ENCODE peak calls at places on chromosomes 16 and 17, in ten cellular contexts. Q is keratinocyte; A is IMR-90; E is mesendoderm; V is stimulated activated effector memory CD8-positive, alpha-beta T cell treated with anti-CD3 and anti-CD28 coated beads, Interleukin-12 subunit alpha, Interleukin-12 subunit beta, amount 100 ng/mL, for 72 hours; T is CD4-positive, alpha-beta memory T cell; F is stimulated activated CD4-positive, alpha-beta T cell treated with anti-CD3 and anti-CD28 coated beads, TNF-alpha, amount 100 ng/mL, for 24 hours; X is tibial artery; O is progenitor cell of endocrine pancreas; C is stimulated activated CD8-positive, alpha-beta memory T cell treated with anti-CD3 and anti-CD28 coated beads, Interleukin-15, amount 100 ng/mL, for 4 hours. I is an unnamed sample.

GRCh38 chr16:72856797-72857196 is 191.1 kb downstream of the ZFHX3 start:
- DNase-seq in Q (no peak), T (no peak), C (no peak), E (peak; percentile 54), A (no peak), X (peak; percentile 61), V (no peak), O (no peak), F (no peak), I (peak; percentile 86)

GRCh38 chr17:60947100-60947499 is 269.4 kb downstream of the BCAS3 start:
- DNase-seq in C (no peak), X (no peak), V (no peak), E (no peak), O (no peak), Q (no peak), F (no peak), T (no peak), A (peak; percentile 86), I (no peak)

GRCh38 chr16:15822957-15823356 is 33.9 kb downstream of the MYH11 start:
- DNase-seq in A (no peak), E (no peak), C (no peak), X (peak; percentile 95), F (no peak), Q (no peak), T (no peak), V (no peak), O (no peak), I (no peak)

GRCh38 chr17:36697907-36698526 is 96.6 kb downstream of the MRM1 start:
- DNase-seq in A (peak; percentile 8), Q (no peak), V (no peak), F (no peak), X (no peak), E (peak; percentile 56), O (peak; percentile 22), C (no peak), T (no peak), I (peak; percentile 62)

GRCh38 chr17:72244494-72244893 is 123.7 kb downstream of the SOX9 start:
- DNase-seq in A (peak; percentile 34), F (no peak), C (no peak), Q (no peak), V (no peak), E (no peak), O (no peak), T (no peak), X (no peak), I (no peak)

GRCh38 chr16:65572156-65572555 is 450.3 kb upstream of the CDH11 start:
- DNase-seq in A (peak; percentile 88), C (no peak), F (no peak), X (no peak), E (no peak), T (no peak), O (no peak), Q (peak; percentile 23), V (no peak), I (no peak)

GRCh38 chr16:69037373-69038160 is 67.9 kb upstream of the HAS3 start:
- DNase-seq in E (no peak), X (peak; percentile 15), O (no peak), A (no peak), Q (no peak), V (no peak), T (no peak), F (no peak), C (no peak), I (no peak)

GRCh38 chr16:50548659-50549560 is 714 bp downstream of the NKD1 start:
- DNase-seq in C (no peak), E (no peak), V (no peak), A (no peak), F (no peak), Q (no peak), T (no peak), O (no peak), X (no peak), I (peak; percentile 82)

GRCh38 chr17:48624544-48625501 is 1.3 kb downstream of the HOXB9 start:
- DNase-seq in Q (no peak), X (no peak), T (no peak), A (no peak), O (no peak), V (peak; percentile 62), F (no peak), C (no peak), E (peak; percentile 75), I (peak; percentile 91)

GRCh38 chr16:67883872-67884261 is 818 bp upstream of the NRN1L start:
- DNase-seq in F (peak; percentile 49), Q (no peak), T (peak; percentile 73), A (peak; percentile 26), V (peak; percentile 83), C (peak; percentile 50), X (peak; percentile 76), O (peak; percentile 70), E (peak; percentile 73), I (peak; percentile 97)

GRCh38 chr17:39011907-39012468 is 44.8 kb upstream of the FBXO47 start:
- DNase-seq in T (no peak), C (no peak), E (peak; percentile 83), A (no peak), Q (no peak), O (no peak), X (no peak), V (no peak), F (no peak), I (peak; percentile 54)

GRCh38 chr17:69358688-69359596 is 32.0 kb upstream of the ABCA5 start:
- DNase-seq in E (peak; percentile 92), O (no peak), F (no peak), A (no peak), V (no peak), T (peak; percentile 1), X (no peak), Q (no peak), C (no peak), I (peak; percentile 57)

GRCh38 chr16:78122774-78123315 is 23.4 kb downstream of the WWOX start:
- DNase-seq in A (peak; percentile 53), X (no peak), E (peak; percentile 59), Q (no peak), T (peak; percentile 54), C (no peak), V (no peak), F (no peak), O (no peak), I (peak; percentile 48)

GRCh38 chr16:263182-263774 is 12.5 kb downstream of the RGS11 start:
- DNase-seq in E (no peak), T (no peak), C (no peak), A (no peak), O (no peak), Q (no peak), V (no peak), F (no peak), X (no peak), I (peak; percentile 34)

GRCh38 chr17:65158081-65158480 is 20.9 kb downstream of the RGS9 start:
- DNase-seq in E (no peak), F (no peak), T (no peak), O (no peak), V (no peak), C (no peak), A (no peak), X (no peak), Q (no peak), I (no peak)

GRCh38 chr17:53633856-53634255 is 188.9 kb upstream of the KIF2B start:
- DNase-seq in C (no peak), O (no peak), T (no peak), Q (no peak), V (no peak), A (no peak), E (peak; percentile 73), X (no peak), F (no peak), I (no peak)

GRCh38 chr17:68200689-68201424 is 47.0 kb upstream of the AMZ2 start:
- DNase-seq in O (peak; percentile 78), V (peak; percentile 90), E (peak; percentile 87), F (no peak), T (peak; percentile 70), Q (no peak), X (peak; percentile 82), C (peak; percentile 51), A (peak; percentile 62), I (peak; percentile 88)

GRCh38 chr17:18141210-18141803 is 32.8 kb downstream of the MYO15A start:
- DNase-seq in X (no peak), T (peak; percentile 49), C (no peak), A (peak; percentile 55), O (no peak), E (peak; percentile 48), V (peak; percentile 56), F (no peak), Q (no peak), I (peak; percentile 77)

GRCh38 chr16:8861563-8862308 is 7.1 kb downstream of the CARHSP1 start:
- DNase-seq in F (no peak), E (no peak), Q (no peak), A (no peak), X (no peak), C (no peak), T (no peak), O (no peak), V (no peak), I (peak; percentile 63)

GRCh38 chr16:3129137-3130131 is 5.4 kb upstream of the ZNF213 start:
- DNase-seq in F (peak; percentile 63), X (peak; percentile 85), E (peak; percentile 91), V (peak; percentile 88), Q (no peak), T (peak; percentile 90), O (peak; percentile 62), A (peak; percentile 86), C (peak; percentile 45), I (peak; percentile 74)

GRCh38 chr16:72925631-72925979 is 122.3 kb downstream of the ZFHX3 start:
- DNase-seq in O (no peak), X (peak; percentile 37), T (no peak), E (no peak), V (no peak), C (no peak), A (no peak), F (no peak), Q (no peak), I (no peak)

GRCh38 chr17:35969558-35970442 is 11.5 kb downstream of the CCL16 start:
- DNase-seq in V (peak; percentile 88), A (peak; percentile 73), X (peak; percentile 79), O (peak; percentile 77), E (peak; percentile 87), F (peak; percentile 31), C (peak; percentile 21), T (peak; percentile 52), Q (peak; percentile 19), I (peak; percentile 70)

GRCh38 chr17:33966410-33967063 is 288.5 kb upstream of the CCL2 start:
- DNase-seq in C (no peak), X (no peak), V (no peak), O (no peak), T (no peak), A (no peak), F (no peak), Q (no peak), E (no peak), I (no peak)

GRCh38 chr16:70520612-70521297 is 2.6 kb downstream of the COG4 start:
- DNase-seq in A (peak; percentile 74), E (no peak), C (no peak), X (no peak), F (no peak), V (peak; percentile 58), Q (no peak), O (no peak), T (peak; percentile 40), I (no peak)

GRCh38 chr17:8120520-8121443 is 2.5 kb upstream of the ALOXE3 start:
- DNase-seq in X (no peak), O (peak; percentile 50), C (no peak), F (peak; percentile 71), Q (peak; percentile 92), V (peak; percentile 93), E (peak; percentile 93), T (no peak), A (peak; percentile 69), I (peak; percentile 87)

GRCh38 chr17:29383687-29384086 is 6.5 kb upstream of the TAOK1 start:
- DNase-seq in A (peak; percentile 47), Q (no peak), O (no peak), F (no peak), C (no peak), T (no peak), X (no peak), V (no peak), E (no peak), I (no peak)

GRCh38 chr16:80993293-80993691 is 13.4 kb downstream of the CMC2 start:
- DNase-seq in T (no peak), E (peak; percentile 75), V (no peak), A (peak; percentile 90), O (no peak), X (no peak), F (no peak), C (no peak), Q (peak; percentile 19), I (no peak)

GRCh38 chr16:53404959-53405358 is 29.3 kb upstream of the RBL2 start:
- DNase-seq in C (no peak), O (no peak), F (no peak), T (no peak), V (no peak), Q (no peak), E (no peak), A (no peak), X (no peak), I (no peak)